ENCODE peak calls at places on chromosomes 3 and 15, in eight cellular contexts. F is anterior cingulate cortex; C is T-helper 17 cell; B is WTC11; W is stimulated activated CD4-positive, alpha-beta T cell treated with anti-CD3 and anti-CD28 coated beads, Interleukin-4, amount 100 ng/mL, for 1 hour; V is glomerular endothelial cell; T is A172; E is esophagus squamous epithelium. J is an unnamed sample.

GRCh38 chr3:29486917-29487316 is 206.0 kb downstream of the RBMS3 start:
- DNase-seq in F (no peak), W (no peak), V (no peak), E (no peak), T (no peak), C (no peak), B (no peak), J (no peak)

GRCh38 chr3:177464392-177465225 is 267.3 kb upstream of the TBL1XR1 start:
- DNase-seq in T (no peak), C (no peak), B (no peak), F (no peak), E (no peak), W (no peak), V (no peak), J (no peak)

GRCh38 chr3:157582634-157582968 is 79.4 kb upstream of the VEPH1 start:
- DNase-seq in C (no peak), V (no peak), B (no peak), W (no peak), F (no peak), T (no peak), E (no peak), J (no peak)

GRCh38 chr15:89058376-89058775 is 29.9 kb upstream of the ABHD2 start:
- DNase-seq in V (no peak), B (no peak), T (no peak), W (no peak), C (no peak), E (no peak), F (no peak), J (no peak)

GRCh38 chr3:128217702-128218475 is 64.6 kb downstream of the EEFSEC start:
- DNase-seq in V (no peak), T (no peak), E (no peak), C (no peak), F (no peak), B (no peak), W (no peak), J (peak; percentile 18)

GRCh38 chr3:102237838-102238237 is 197.0 kb upstream of the ZPLD1 start:
- DNase-seq in V (no peak), E (no peak), T (no peak), F (no peak), C (no peak), W (no peak), B (no peak), J (no peak)

GRCh38 chr3:150602426-150603089 is 563 bp upstream of the SELENOT start:
- DNase-seq in T (no peak), B (no peak), F (no peak), C (no peak), E (no peak), V (no peak), W (no peak), J (no peak)

GRCh38 chr3:27714692-27715453 is 7.2 kb downstream of the EOMES start:
- DNase-seq in T (no peak), B (peak; percentile 69), C (no peak), E (no peak), W (peak; percentile 29), V (no peak), F (no peak), J (no peak)

GRCh38 chr3:177607596-177607995 is 410.3 kb upstream of the TBL1XR1 start:
- DNase-seq in C (no peak), T (no peak), B (no peak), F (no peak), V (no peak), W (no peak), E (no peak), J (no peak)

GRCh38 chr3:147369671-147370123 is 36.6 kb downstream of the ZIC4 start:
- DNase-seq in W (no peak), T (no peak), V (no peak), E (no peak), B (peak; percentile 38), C (no peak), F (no peak), J (no peak)

GRCh38 chr3:15693340-15693739 is 91.8 kb downstream of the BTD start:
- DNase-seq in B (no peak), F (no peak), W (no peak), T (no peak), C (no peak), V (no peak), E (no peak), J (no peak)

GRCh38 chr15:30041868-30042267 is 40.9 kb upstream of the GOLGA8J start:
- DNase-seq in B (no peak), T (no peak), W (no peak), E (no peak), C (no peak), F (no peak), V (no peak), J (no peak)

GRCh38 chr3:66480666-66481065 is 20.2 kb downstream of the LRIG1 start:
- DNase-seq in T (peak; percentile 52), C (peak; percentile 19), F (no peak), V (no peak), E (no peak), B (no peak), W (no peak), J (peak; percentile 42)

GRCh38 chr15:40243126-40243810 is 4.4 kb downstream of the PAK6 start:
- DNase-seq in T (no peak), C (no peak), W (no peak), V (no peak), B (no peak), F (no peak), E (no peak), J (no peak)

GRCh38 chr15:100703671-100704070 is 101.3 kb downstream of the ASB7 start:
- DNase-seq in T (no peak), E (no peak), W (no peak), C (no peak), F (no peak), B (no peak), V (no peak), J (no peak)

J was measured in T-helper 1 cell.